ENCODE peak calls at places on chromosome 2, in four cellular contexts. One of them, this sample, is unnamed.

GRCh38 chr2:172858473-172858745 is 122.8 kb downstream of the RAPGEF4 start:
- DNase-seq in HepG2: no peak
- DNase-seq in HEK293T: no peak
- DNase-seq in K562: no peak
- DNase-seq in this sample: no peak

GRCh38 chr2:174945601-174946260 is 59.5 kb downstream of the CHN1 start:
- DNase-seq in HepG2: no peak
- DNase-seq in HEK293T: no peak
- DNase-seq in K562: no peak
- DNase-seq in this sample: no peak

GRCh38 chr2:170354855-170355649 is 177.1 kb downstream of the MYO3B start:
- DNase-seq in HepG2: no peak
- DNase-seq in K562: no peak
- DNase-seq in HEK293T: no peak
- DNase-seq in this sample: no peak

GRCh38 chr2:77398970-77399369 is 123.2 kb downstream of the LRRTM4 start:
- DNase-seq in HEK293T: no peak
- DNase-seq in K562: no peak
- DNase-seq in HepG2: no peak
- DNase-seq in this sample: no peak

GRCh38 chr2:37773354-37773753 is 101.9 kb upstream of the CDC42EP3 start:
- DNase-seq in HEK293T: no peak
- DNase-seq in HepG2: no peak
- DNase-seq in K562: no peak
- DNase-seq in this sample: no peak

GRCh38 chr2:216774180-216774579 is 78.8 kb upstream of the IGFBP5 start:
- DNase-seq in K562: no peak
- DNase-seq in HEK293T: no peak
- DNase-seq in HepG2: no peak
- DNase-seq in this sample: no peak

GRCh38 chr2:113229795-113230194 is 48.9 kb downstream of the PAX8 start:
- DNase-seq in HepG2: no peak
- DNase-seq in K562: no peak
- DNase-seq in HEK293T: no peak
- DNase-seq in this sample: no peak

GRCh38 chr2:2012505-2012904 is 268.2 kb upstream of the PXDN start:
- DNase-seq in K562: no peak
- DNase-seq in HEK293T: no peak
- DNase-seq in HepG2: no peak
- DNase-seq in this sample: no peak

GRCh38 chr2:8575011-8575750 is 106.7 kb upstream of the ID2 start:
- DNase-seq in HepG2: peak
- DNase-seq in HEK293T: no peak
- DNase-seq in K562: no peak
- DNase-seq in this sample: no peak

GRCh38 chr2:137173514-137173913 is 408.2 kb downstream of the THSD7B start:
- DNase-seq in K562: no peak
- DNase-seq in HEK293T: peak
- DNase-seq in HepG2: peak
- DNase-seq in this sample: no peak

GRCh38 chr2:100941646-100942240 is 60.3 kb upstream of the RPL31 start:
- DNase-seq in K562: no peak
- DNase-seq in HepG2: no peak
- DNase-seq in HEK293T: no peak
- DNase-seq in this sample: no peak

GRCh38 chr2:217077841-217078407 is 218.1 kb upstream of the TNP1 start:
- DNase-seq in K562: peak
- DNase-seq in HEK293T: no peak
- DNase-seq in HepG2: no peak
- DNase-seq in this sample: no peak

GRCh38 chr2:212940816-212941215 is 210.6 kb downstream of the IKZF2 start:
- DNase-seq in HepG2: no peak
- DNase-seq in HEK293T: peak
- DNase-seq in K562: no peak
- DNase-seq in this sample: peak

GRCh38 chr2:133977385-133977784 is 276.5 kb upstream of the MGAT5 start:
- DNase-seq in K562: no peak
- DNase-seq in HepG2: no peak
- DNase-seq in HEK293T: no peak
- DNase-seq in this sample: no peak

GRCh38 chr2:3523551-3524041 is 4.3 kb upstream of the ADI1 start:
- DNase-seq in K562: no peak
- DNase-seq in HEK293T: no peak
- DNase-seq in HepG2: peak
- DNase-seq in this sample: no peak

GRCh38 chr2:167069855-167070254 is 181.6 kb downstream of the XIRP2 start:
- DNase-seq in HepG2: no peak
- DNase-seq in HEK293T: no peak
- DNase-seq in K562: no peak
- DNase-seq in this sample: no peak

GRCh38 chr2:84290537-84290936 is 168.5 kb downstream of the SUCLG1 start:
- DNase-seq in HepG2: no peak
- DNase-seq in HEK293T: no peak
- DNase-seq in K562: peak
- DNase-seq in this sample: no peak

GRCh38 chr2:83817511-83817910 is 641.6 kb downstream of the SUCLG1 start:
- DNase-seq in HEK293T: no peak
- DNase-seq in HepG2: no peak
- DNase-seq in K562: no peak
- DNase-seq in this sample: no peak

GRCh38 chr2:10310489-10310888 is 7.8 kb downstream of the HPCAL1 start:
- DNase-seq in HEK293T: no peak
- DNase-seq in K562: no peak
- DNase-seq in HepG2: no peak
- DNase-seq in this sample: no peak

GRCh38 chr2:22900674-22901073 is 484.3 kb upstream of the KLHL29 start:
- DNase-seq in K562: no peak
- DNase-seq in HepG2: no peak
- DNase-seq in HEK293T: no peak
- DNase-seq in this sample: no peak

GRCh38 chr2:239985356-239985755 is 39.8 kb downstream of the NDUFA10 start:
- DNase-seq in HEK293T: no peak
- DNase-seq in HepG2: no peak
- DNase-seq in K562: no peak
- DNase-seq in this sample: no peak

DNA sequence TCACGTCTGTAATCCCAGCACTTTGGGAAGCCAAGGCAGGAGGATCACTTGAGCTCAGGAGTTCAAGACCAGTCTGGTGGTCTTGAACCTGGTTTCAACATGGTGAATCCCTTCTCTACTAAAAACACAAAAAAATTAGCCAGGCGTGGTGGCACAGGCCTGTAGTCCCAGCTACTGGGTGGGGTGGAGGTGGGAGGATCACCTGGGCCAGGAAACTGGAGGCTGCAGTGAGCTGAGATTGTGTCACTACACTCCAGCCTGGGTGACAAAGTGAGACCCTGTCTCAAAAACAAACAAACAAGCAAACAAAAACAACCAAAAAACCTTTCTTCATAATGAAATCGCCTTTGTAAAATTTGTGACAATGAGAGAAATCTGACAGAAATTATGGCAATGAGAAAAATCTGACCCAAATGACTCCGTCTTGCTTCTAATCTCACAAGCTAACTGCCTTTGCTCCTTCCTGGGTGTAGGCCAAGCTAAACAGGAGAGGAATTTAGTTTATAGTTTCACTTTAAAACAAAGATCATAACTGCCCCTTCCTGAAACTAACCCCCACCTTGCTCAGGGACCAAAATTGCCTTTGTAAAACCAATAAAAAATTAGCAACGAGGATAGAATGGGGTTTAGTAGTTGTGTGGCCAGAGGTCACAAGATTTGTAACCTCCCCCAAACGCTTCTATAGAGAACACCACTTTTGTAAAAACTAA is 60.7 kb upstream of the KIF5C start:
- DNase-seq in HEK293T: no peak
- DNase-seq in K562: no peak
- DNase-seq in HepG2: no peak
- DNase-seq in this sample: no peak
- TF ChIP-seq ELF4 in HEK293T: no peak
- TF ChIP-seq ELF4 in K562: no peak
- TF ChIP-seq ELF4 in HepG2: no peak
- TF ChIP-seq ELF4 in this sample: no peak

GRCh38 chr2:185793532-185794073 is 55.0 kb downstream of the FSIP2 start:
- DNase-seq in K562: no peak
- DNase-seq in HEK293T: no peak
- DNase-seq in HepG2: no peak
- DNase-seq in this sample: no peak

DNA sequence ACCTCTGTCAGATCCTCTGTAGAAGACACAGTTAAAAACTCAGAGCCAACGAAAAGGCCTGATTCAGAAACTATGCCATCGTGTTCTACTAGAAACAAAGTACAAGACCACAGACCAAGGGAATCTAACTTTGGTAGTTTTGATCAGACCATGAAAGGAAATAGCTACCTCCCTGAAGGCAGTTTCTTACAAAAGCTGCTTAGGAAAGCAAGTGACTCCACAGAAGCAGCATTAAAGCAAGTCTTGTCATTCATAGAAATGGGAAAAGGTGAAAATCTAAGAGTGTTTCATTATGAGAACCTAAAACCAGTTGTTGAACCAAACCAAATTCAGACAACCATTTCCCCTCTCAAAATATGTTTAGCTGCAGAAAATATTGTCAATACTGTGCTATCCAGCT is 58.2 kb downstream of the FSIP2 start:
- DNase-seq in HEK293T: no peak
- DNase-seq in HepG2: no peak
- DNase-seq in K562: no peak
- DNase-seq in this sample: no peak
- TF ChIP-seq ELF4 in HEK293T: no peak
- TF ChIP-seq ELF4 in HepG2: no peak
- TF ChIP-seq ELF4 in K562: no peak
- TF ChIP-seq ELF4 in this sample: no peak

DNA sequence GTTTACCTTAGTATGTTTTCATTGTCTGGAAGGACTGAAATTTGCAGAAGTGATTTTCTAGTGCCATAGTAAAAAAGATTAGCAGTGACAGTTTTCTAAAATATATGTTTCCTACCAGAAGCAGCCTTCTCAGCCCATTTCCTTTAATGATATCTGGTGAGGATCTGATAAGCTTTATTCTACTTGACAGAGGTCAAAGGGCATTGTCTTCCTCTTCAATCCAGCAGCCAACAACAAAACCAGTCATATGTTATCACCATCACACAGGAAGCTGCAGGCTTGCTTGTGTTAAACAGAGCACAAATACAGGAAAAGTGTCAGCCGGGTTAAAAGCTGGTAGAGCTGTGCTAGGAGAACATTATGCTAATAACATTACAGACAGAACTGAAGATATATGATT is 35.6 kb upstream of the ZSWIM2 start:
- DNase-seq in HEK293T: no peak
- DNase-seq in HepG2: no peak
- DNase-seq in K562: peak
- DNase-seq in this sample: no peak
- TF ChIP-seq ELF4 in HEK293T: no peak
- TF ChIP-seq ELF4 in HepG2: no peak
- TF ChIP-seq ELF4 in K562: no peak
- TF ChIP-seq ELF4 in this sample: no peak

DNA sequence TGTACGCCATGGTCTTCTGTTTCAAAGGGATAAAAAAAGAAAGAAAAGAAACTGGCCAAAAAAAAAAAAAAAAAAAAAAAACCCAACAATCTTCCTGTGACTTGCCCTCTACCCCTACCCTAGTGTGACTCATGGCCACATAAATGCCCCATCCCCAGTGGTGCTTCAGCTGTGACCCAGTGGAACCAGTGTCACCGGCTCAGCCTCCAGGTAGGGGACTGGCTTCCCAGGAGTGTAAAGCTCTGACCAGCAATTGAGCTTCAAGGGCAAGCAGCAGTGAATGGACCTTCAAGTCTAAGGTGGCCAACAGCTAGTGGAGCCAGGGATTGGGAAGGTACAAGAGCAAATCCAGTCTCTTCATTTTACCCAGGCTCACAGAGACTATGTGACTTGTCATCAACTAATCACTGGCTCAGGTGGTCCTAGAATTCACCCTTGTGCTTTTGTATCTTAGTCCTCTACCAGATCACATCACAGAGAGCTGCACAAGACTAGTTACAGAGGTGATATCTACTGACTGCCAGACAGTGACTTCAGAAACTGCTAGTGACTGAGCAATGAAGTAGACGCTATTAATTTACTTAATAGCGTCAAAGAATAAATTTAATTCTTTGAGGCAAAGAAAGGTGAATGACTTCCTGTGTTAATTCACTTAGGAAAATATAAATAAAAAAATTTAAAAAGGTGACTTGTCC is 1.3 kb upstream of the TGFBRAP1 start:
- DNase-seq in HEK293T: no peak
- DNase-seq in HepG2: no peak
- DNase-seq in K562: peak
- DNase-seq in this sample: no peak
- TF ChIP-seq ELF4 in HEK293T: no peak
- TF ChIP-seq ELF4 in HepG2: no peak
- TF ChIP-seq ELF4 in K562: no peak
- TF ChIP-seq ELF4 in this sample: no peak

GRCh38 chr2:106991866-106992265 is 105.9 kb upstream of the ST6GAL2 start:
- DNase-seq in K562: no peak
- DNase-seq in HepG2: no peak
- DNase-seq in HEK293T: no peak
- DNase-seq in this sample: no peak

GRCh38 chr2:107001081-107001480 is 115.1 kb upstream of the ST6GAL2 start:
- DNase-seq in K562: no peak
- DNase-seq in HEK293T: no peak
- DNase-seq in HepG2: no peak
- DNase-seq in this sample: no peak

GRCh38 chr2:106995560-106995959 is 109.6 kb upstream of the ST6GAL2 start:
- DNase-seq in HEK293T: no peak
- DNase-seq in K562: no peak
- DNase-seq in HepG2: no peak
- DNase-seq in this sample: no peak

GRCh38 chr2:106997204-106997603 is 111.2 kb upstream of the ST6GAL2 start:
- DNase-seq in K562: no peak
- DNase-seq in HepG2: no peak
- DNase-seq in HEK293T: no peak
- DNase-seq in this sample: no peak

DNA sequence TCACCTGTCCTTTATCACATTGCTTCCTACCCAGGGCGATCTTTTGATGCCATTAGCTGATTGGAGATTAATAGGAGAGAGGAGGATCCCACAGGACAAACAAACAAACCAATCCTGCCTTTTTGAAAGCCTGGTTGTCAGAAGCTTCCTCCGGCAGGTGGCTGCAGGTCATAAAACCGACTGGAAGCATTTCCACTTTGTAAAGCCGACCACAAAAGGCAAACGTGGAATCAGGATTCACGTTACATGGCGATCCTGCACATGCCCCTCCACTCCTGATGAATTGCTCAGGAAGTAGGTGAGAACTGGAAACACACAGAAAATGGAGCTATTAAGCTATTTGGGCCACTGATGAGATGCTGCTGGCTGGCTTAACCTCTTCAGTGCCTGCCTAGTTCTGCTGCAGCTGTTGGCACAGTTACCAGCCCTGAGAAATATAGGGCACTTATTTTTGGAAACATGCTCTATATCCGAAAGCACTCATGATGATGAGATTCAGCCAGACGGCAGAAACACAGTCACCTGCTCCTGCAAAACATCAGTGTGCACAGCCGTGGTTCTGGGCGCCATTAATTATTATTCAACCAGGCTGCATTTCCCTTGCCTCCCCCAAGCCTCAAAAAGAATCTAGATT is 110.3 kb upstream of the ST6GAL2 start:
- DNase-seq in HEK293T: no peak
- DNase-seq in HepG2: no peak
- DNase-seq in K562: no peak
- DNase-seq in this sample: no peak
- TF ChIP-seq ELF4 in HEK293T: no peak
- TF ChIP-seq ELF4 in HepG2: no peak
- TF ChIP-seq ELF4 in K562: no peak
- TF ChIP-seq ELF4 in this sample: no peak